ENCODE peak calls at places on chromosomes 12 and 14, in four cellular contexts. I is GM23338, Z is HL-60, T is GM12878. N is an unnamed sample.

GRCh38 chr14:102554835-102555819 is 37.3 kb upstream of the RCOR1 start:
- DNase-seq in T (no peak), Z (no peak), I (peak; percentile 95), N (no peak)

GRCh38 chr12:47014474-47014873 is 64.9 kb upstream of the PCED1B start:
- DNase-seq in Z (no peak), T (no peak), I (no peak), N (no peak)

GRCh38 chr12:66036317-66036716 is 94.2 kb downstream of the LLPH start:
- DNase-seq in I (no peak), Z (no peak), T (no peak), N (no peak)

GRCh38 chr12:29610473-29611174 is 113.1 kb upstream of the OVCH1 start:
- DNase-seq in Z (no peak), I (no peak), T (no peak), N (no peak)

GRCh38 chr12:105721051-105721825 is 390.7 kb downstream of the C12orf75 start:
- DNase-seq in Z (no peak), I (no peak), T (peak; percentile 38), N (no peak)

GRCh38 chr14:64767215-64767964 is 63.2 kb downstream of the PLEKHG3 start:
- DNase-seq in T (no peak), Z (no peak), I (no peak), N (no peak)

GRCh38 chr14:61589691-61590521 is 105.4 kb upstream of the HIF1A start:
- DNase-seq in I (no peak), T (no peak), Z (no peak), N (no peak)

GRCh38 chr14:73996731-73997107 is 22.4 kb downstream of the ENTPD5 start:
- DNase-seq in Z (no peak), T (no peak), I (no peak), N (no peak)

GRCh38 chr12:120055231-120055630 is 61.3 kb downstream of the RAB35 start:
- DNase-seq in T (no peak), I (no peak), Z (peak; percentile 42), N (no peak)

GRCh38 chr14:34199585-34199984 is 248.7 kb upstream of the EGLN3 start:
- DNase-seq in I (no peak), Z (no peak), T (no peak), N (no peak)

GRCh38 chr12:124847113-124847512 is 16.6 kb downstream of the SCARB1 start:
- DNase-seq in I (no peak), Z (no peak), T (no peak), N (no peak)

GRCh38 chr12:3122841-3123678 is 45.9 kb downstream of the TSPAN9 start:
- DNase-seq in Z (no peak), I (peak; percentile 47), T (no peak), N (no peak)

GRCh38 chr14:68214431-68214830 is 394.9 kb downstream of the RAD51B start:
- DNase-seq in T (no peak), Z (no peak), I (no peak), N (no peak)

GRCh38 chr12:57887631-57888406 is 41.3 kb upstream of the CTDSP2 start:
- DNase-seq in T (no peak), I (peak; percentile 57), Z (no peak), N (no peak)

GRCh38 chr14:104557086-104557485 is 22.5 kb upstream of the C14orf180 start:
- DNase-seq in T (no peak), I (no peak), Z (no peak), N (no peak)

GRCh38 chr12:12011880-12012260 is 58.9 kb upstream of the BCL2L14 start:
- DNase-seq in I (no peak), Z (no peak), T (peak; percentile 33), N (no peak)

GRCh38 chr12:65086236-65086635 is 34.9 kb downstream of the WIF1 start:
- DNase-seq in I (no peak), T (no peak), Z (peak; percentile 20), N (no peak)

GRCh38 chr12:106174876-106175275 is 36.1 kb upstream of the NUAK1 start:
- DNase-seq in I (no peak), T (no peak), Z (no peak), N (no peak)

GRCh38 chr14:61608245-61609142 is 86.8 kb upstream of the HIF1A start:
- DNase-seq in Z (no peak), T (no peak), I (no peak), N (no peak)

GRCh38 chr12:124470139-124470538 is 97.3 kb downstream of the NCOR2 start:
- DNase-seq in T (no peak), Z (no peak), I (no peak), N (no peak)

GRCh38 chr12:524167-524951 is 64.6 kb downstream of the B4GALNT3 start:
- DNase-seq in Z (no peak), I (no peak), T (no peak), N (no peak)

GRCh38 chr12:38664661-38665269 is 240.6 kb downstream of the CPNE8 start:
- DNase-seq in T (peak; percentile 15), Z (no peak), I (peak; percentile 49), N (no peak)
- TF ChIP-seq CTCF in T (peak; percentile 61), Z (peak; percentile 14), I (peak; percentile 78), N (no peak)

DNA sequence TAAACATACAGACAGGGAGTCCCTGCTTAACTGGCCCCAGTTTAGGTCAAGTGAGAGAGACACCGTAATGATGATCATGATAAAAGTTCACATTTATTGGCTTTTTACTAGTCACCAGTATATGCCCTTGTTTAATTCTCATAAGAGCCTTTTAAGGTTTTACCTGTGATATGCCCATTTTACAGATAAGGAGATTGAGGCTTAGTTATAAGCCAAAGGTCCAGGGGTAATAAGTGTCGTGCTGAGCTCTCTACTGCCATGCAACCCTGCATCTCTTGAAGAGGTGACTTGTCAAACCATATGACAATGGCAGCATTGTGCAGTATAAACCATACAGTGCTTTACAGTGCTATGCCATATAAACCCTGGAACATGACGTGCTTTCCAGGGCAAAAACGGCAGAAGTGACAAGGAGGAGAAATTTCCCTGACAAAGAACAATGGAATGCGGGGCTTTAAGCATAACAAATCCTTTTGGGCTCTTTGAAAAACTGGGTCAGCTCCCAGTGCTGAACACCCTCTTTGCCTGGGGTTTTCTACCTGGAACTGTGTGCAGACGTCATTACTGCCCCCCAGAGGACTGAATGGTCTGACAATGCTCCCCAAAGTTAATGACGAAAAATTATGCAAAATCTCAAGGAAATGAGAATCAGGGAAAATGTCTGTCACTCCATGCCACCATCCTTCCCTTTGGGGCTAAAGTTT is 59.7 kb upstream of the C14orf132 start:
- DNase-seq in T (no peak), I (peak; percentile 94), Z (no peak), N (no peak)
- TF ChIP-seq POLR2AphosphoS5 in T (no peak), I (no peak), Z (no peak), N (no peak)

GRCh38 chr12:39441189-39441962 is 1.5 kb downstream of the KIF21A start:
- DNase-seq in Z (no peak), T (no peak), I (no peak), N (no peak)

GRCh38 chr12:39440101-39440500 is 2.8 kb downstream of the KIF21A start:
- DNase-seq in Z (no peak), T (no peak), I (no peak), N (no peak)

GRCh38 chr12:39442895-39443703 is at the start of gene KIF21A:
- DNase-seq in T (peak; percentile 66), I (peak; percentile 90), Z (peak; percentile 28), N (peak; percentile 84)

GRCh38 chr12:39441963-39442894 is 691 bp downstream of the KIF21A start:
- DNase-seq in T (no peak), I (peak; percentile 37), Z (no peak), N (peak; percentile 54)

GRCh38 chr12:39440781-39441180 is 2.1 kb downstream of the KIF21A start:
- DNase-seq in Z (no peak), I (no peak), T (no peak), N (no peak)
- H3K4me3 ChIP-seq in Z (no peak overlapping the region), I (no peak overlapping the region), T (peak overlapping the region; percentile 65), N (no peak overlapping the region)

DNA sequence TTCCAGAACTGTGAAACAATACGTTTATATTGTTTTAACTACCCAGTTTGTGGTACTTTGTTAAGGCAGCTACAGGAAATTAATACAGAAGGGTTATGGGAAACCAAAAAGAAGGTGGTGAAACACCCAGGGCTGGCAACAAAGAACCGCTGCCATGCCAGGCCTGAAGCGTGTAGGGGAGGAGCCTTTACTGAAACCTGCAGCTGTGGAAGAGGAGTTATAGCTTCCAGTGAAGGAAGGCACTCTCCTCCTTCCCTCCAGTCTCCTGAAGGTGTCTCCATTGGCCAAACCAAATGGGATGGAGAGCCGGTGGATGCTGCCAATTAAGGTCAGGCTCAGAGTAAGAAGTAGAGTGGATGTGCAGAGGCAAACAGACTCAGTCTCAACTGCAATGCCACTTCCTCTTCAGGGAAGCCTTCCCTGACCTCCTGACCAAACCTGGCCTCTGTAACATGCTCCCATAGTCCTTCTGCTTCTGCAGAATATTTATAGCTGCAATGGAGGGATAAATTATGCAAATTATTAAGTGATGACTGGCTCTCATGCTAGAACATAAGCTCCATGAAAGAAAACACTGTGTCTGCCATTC is 168.3 kb downstream of the DAD1 start:
- DNase-seq in T (no peak), I (no peak), Z (no peak), N (no peak)
- TF ChIP-seq CTCF in T (no peak), I (no peak), Z (no peak), N (no peak)

GRCh38 chr12:50221228-50222008 is 54.2 kb upstream of the CERS5 start:
- DNase-seq in T (peak; percentile 53), I (peak; percentile 67), Z (no peak), N (no peak)
- TF ChIP-seq POLR2AphosphoS5 in T (no peak), I (no peak), Z (no peak), N (peak; percentile 26)

DNA sequence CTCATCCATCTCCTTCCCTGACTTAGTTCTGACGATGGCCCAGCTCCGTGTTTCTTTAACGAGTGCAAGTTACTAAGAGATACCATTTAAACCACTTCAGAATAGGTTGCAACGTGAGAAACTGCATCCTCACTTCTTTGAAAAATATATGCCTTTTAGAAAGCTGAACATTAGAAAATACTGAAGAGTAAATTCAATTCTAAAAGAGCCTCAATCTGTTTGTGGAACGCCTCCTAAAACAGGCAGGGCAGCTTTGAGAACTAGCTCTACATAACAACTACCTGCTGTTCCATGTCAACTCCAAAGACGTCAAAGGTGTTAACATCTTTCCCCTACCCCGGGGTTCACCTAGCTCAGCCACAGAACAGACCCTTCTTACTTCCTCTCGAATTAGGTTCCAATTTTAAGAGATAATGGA is 3.5 kb downstream of the BHLHE41 start:
- DNase-seq in I (peak; percentile 72), T (no peak), Z (no peak), N (no peak)
- H3K4me3 ChIP-seq in I (peak overlapping the region; percentile 90), T (peak overlapping the region; percentile 70), Z (no peak overlapping the region), N (peak overlapping the region; percentile 83)

DNA sequence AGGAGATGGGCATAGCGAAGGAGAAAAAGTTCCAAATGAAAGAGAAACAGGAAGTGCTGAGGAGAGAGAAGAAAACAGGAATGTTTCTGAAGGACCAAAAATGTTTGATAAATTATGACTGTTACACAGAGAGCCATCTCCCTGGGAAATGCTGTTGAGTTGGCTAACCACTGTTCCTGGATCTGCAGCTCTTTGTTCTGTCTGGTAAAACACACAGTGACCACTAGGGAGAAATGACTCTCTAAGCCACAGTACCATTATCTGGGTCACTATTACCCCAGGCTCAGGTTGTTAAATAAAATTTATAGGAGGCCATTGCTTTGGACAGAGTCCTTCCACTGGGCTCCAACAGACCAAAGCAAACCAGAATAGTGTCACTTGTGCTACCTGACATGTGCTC is 219.3 kb downstream of the CRADD start:
- DNase-seq in I (peak; percentile 52), T (no peak), Z (no peak), N (no peak)
- TF ChIP-seq CTCF in I (peak; percentile 37), T (no peak), Z (no peak), N (no peak)

GRCh38 chr12:19710811-19711793 is 271.8 kb downstream of the AEBP2 start:
- DNase-seq in I (no peak), T (no peak), Z (no peak), N (no peak)
- TF ChIP-seq POLR2AphosphoS5 in I (no peak), T (no peak), Z (no peak), N (peak; percentile 42)

GRCh38 chr12:53617700-53618099 is 8.5 kb downstream of the ATF7 start:
- DNase-seq in Z (no peak), I (no peak), T (no peak), N (no peak)
- H3K4me3 ChIP-seq in Z (peak overlapping the region; percentile 35), I (no peak overlapping the region), T (peak overlapping the region; percentile 51), N (peak overlapping the region; percentile 52)

N was measured in breast epithelium.